ENCODE peak calls at places on chromosomes 3 and 15, in six cellular contexts. W is K562, X is GM12891, K is HepG2, E is GM12878, F is H1. I is an unnamed sample.
A peak's percentile ranks its signal among the peaks of the same experiment; 100 is the strongest.

GRCh38 chr15:52153900-52154895 is 37.0 kb downstream of the GNB5 start:
- DNase-seq in W (no peak), X (no peak), K (no peak), E (no peak), F (no peak), I (no peak)

GRCh38 chr3:69848113-69848512 is 108.8 kb downstream of the MITF start:
- DNase-seq in W (no peak), X (no peak), K (no peak), E (no peak), F (no peak), I (no peak)

GRCh38 chr3:52023860-52024764 is 28.4 kb upstream of the RPL29 start:
- DNase-seq in W (no peak), X (peak; percentile 59), K (no peak), E (peak; percentile 81), F (no peak), I (peak; percentile 62)

GRCh38 chr3:189588061-189588817 is 43.0 kb upstream of the TP63 start:
- DNase-seq in W (no peak), X (no peak), K (no peak), E (no peak), F (no peak), I (no peak)

GRCh38 chr3:43503067-43503728 is 118.6 kb downstream of the ANO10 start:
- DNase-seq in W (no peak), X (no peak), K (peak; percentile 15), E (no peak), F (no peak), I (no peak)

GRCh38 chr3:46846624-46847542 is 16.4 kb downstream of the MYL3 start:
- DNase-seq in W (no peak), X (no peak), K (no peak), E (no peak), F (no peak), I (no peak)

GRCh38 chr15:79640206-79640605 is 208.1 kb downstream of the MINAR1 start:
- DNase-seq in W (no peak), X (no peak), K (peak; percentile 7), E (no peak), F (no peak), I (no peak)

GRCh38 chr3:119148493-119149180 is 2.7 kb downstream of the TEX55 start:
- DNase-seq in W (no peak), X (no peak), K (no peak), E (no peak), F (no peak), I (no peak)

GRCh38 chr3:68211637-68212036 is 557.2 kb upstream of the SUCLG2 start:
- DNase-seq in W (no peak), X (no peak), K (no peak), E (no peak), F (no peak), I (no peak)

GRCh38 chr15:83436513-83437158 is 10.5 kb upstream of the SH3GL3 start:
- DNase-seq in W (peak; percentile 22), X (no peak), K (peak; percentile 7), E (no peak), F (peak; percentile 49), I (no peak)

GRCh38 chr15:100995471-100996430 is 76.6 kb downstream of the LRRK1 start:
- DNase-seq in W (no peak), X (no peak), K (no peak), E (no peak), F (no peak), I (no peak)

GRCh38 chr3:12532182-12532581 is 13.1 kb downstream of the MKRN2OS start:
- DNase-seq in W (no peak), X (no peak), K (no peak), E (no peak), F (no peak), I (no peak)

GRCh38 chr3:52052831-52053306 is 3.5 kb downstream of the DUSP7 start:
- DNase-seq in W (peak; percentile 50), X (no peak), K (peak; percentile 53), E (peak; percentile 36), F (peak; percentile 82), I (no peak)

GRCh38 chr3:157438371-157438735 is 1.7 kb downstream of the PTX3 start:
- DNase-seq in W (no peak), X (no peak), K (no peak), E (no peak), F (no peak), I (no peak)

GRCh38 chr15:62739507-62739906 is 303.0 kb upstream of the TPM1 start:
- DNase-seq in W (no peak), X (no peak), K (no peak), E (no peak), F (no peak), I (no peak)

GRCh38 chr3:72336821-72337479 is 511.3 kb downstream of the SHQ1 start:
- DNase-seq in W (peak; percentile 80), X (no peak), K (no peak), E (no peak), F (peak; percentile 70), I (no peak)

GRCh38 chr15:66848116-66848515 is 146.1 kb downstream of the SMAD6 start:
- DNase-seq in W (no peak), X (no peak), K (no peak), E (no peak), F (no peak), I (no peak)

GRCh38 chr15:52709172-52709979 is 30.2 kb upstream of the ATOSA start:
- DNase-seq in W (no peak), X (no peak), K (peak; percentile 51), E (no peak), F (peak; percentile 84), I (no peak)

GRCh38 chr3:37320276-37320675 is 145.9 kb upstream of the LRRFIP2 start:
- DNase-seq in W (no peak), X (no peak), K (no peak), E (no peak), F (no peak), I (peak; percentile 13)

GRCh38 chr3:30504939-30505338 is 101.5 kb upstream of the TGFBR2 start:
- DNase-seq in W (no peak), X (no peak), K (no peak), E (no peak), F (no peak), I (no peak)

GRCh38 chr3:114649331-114649730 is 355.5 kb downstream of the TIGIT start:
- DNase-seq in W (no peak), X (no peak), K (peak; percentile 69), E (no peak), F (no peak), I (no peak)

GRCh38 chr15:66369773-66370651 is 13.5 kb upstream of the TIPIN start:
- DNase-seq in W (peak; percentile 19), X (no peak), K (no peak), E (peak; percentile 68), F (no peak), I (no peak)

GRCh38 chr15:65512807-65513416 is 4.6 kb downstream of the DPP8 start:
- DNase-seq in W (no peak), X (no peak), K (no peak), E (no peak), F (no peak), I (no peak)

GRCh38 chr15:29143909-29144308 is 125.7 kb downstream of the NSMCE3 start:
- DNase-seq in W (no peak), X (no peak), K (no peak), E (no peak), F (no peak), I (no peak)

GRCh38 chr3:127646501-127647046 is 17.6 kb downstream of the PODXL2 start:
- DNase-seq in W (no peak), X (no peak), K (no peak), E (no peak), F (no peak), I (no peak)

GRCh38 chr15:44726568-44727461 is 9.5 kb upstream of the TRIM69 start:
- DNase-seq in W (peak; percentile 63), X (no peak), K (peak; percentile 76), E (peak; percentile 97), F (no peak), I (no peak)

GRCh38 chr3:194306771-194307640 is 44.1 kb downstream of the CPN2 start:
- DNase-seq in W (no peak), X (no peak), K (no peak), E (peak; percentile 81), F (no peak), I (no peak)

GRCh38 chr15:74389115-74390048 is 21.9 kb upstream of the CYP11A1 start:
- DNase-seq in W (peak; percentile 92), X (no peak), K (no peak), E (no peak), F (no peak), I (no peak)
- TF ChIP-seq POLR2A in W (no peak), X (no peak), K (no peak), E (no peak), F (no peak), I (no peak)

GRCh38 chr3:123773681-123774431 is 110.3 kb downstream of the MYLK start:
- DNase-seq in W (no peak), X (no peak), K (no peak), E (no peak), F (no peak), I (no peak)
- TF ChIP-seq POLR2AphosphoS5 in W (no peak), X (no peak), K (no peak), E (no peak), F (no peak), I (no peak)

GRCh38 chr3:58857423-58857822 is 190.8 kb upstream of the FAM3D start:
- DNase-seq in W (no peak), X (no peak), K (no peak), E (no peak), F (no peak), I (no peak)

GRCh38 chr3:58861551-58861950 is 188.3 kb downstream of the CFAP20DC start:
- DNase-seq in W (no peak), X (no peak), K (no peak), E (no peak), F (no peak), I (no peak)

DNA sequence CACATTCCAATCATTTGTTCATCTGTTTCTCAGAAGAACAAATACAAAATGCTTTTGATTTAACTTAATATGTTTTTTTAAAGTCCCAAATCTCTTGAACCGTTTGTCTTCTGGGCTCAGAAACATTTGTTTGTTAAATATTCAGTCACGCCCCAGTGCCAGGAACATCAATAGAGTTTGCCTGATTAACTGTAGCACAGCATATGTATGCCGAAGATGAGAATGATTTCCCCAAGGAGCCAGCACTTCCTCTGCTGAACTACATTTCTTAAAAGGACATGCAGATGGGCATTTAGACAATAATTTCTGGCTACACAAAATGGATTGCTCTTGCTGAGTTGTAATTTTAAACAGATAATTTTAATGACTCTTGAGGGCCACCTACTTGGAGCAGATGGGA is 191.6 kb upstream of the FAM3D start:
- DNase-seq in W (no peak), X (no peak), K (no peak), E (no peak), F (no peak), I (no peak)
- TF ChIP-seq TAF1 in W (no peak), X (no peak), K (no peak), E (no peak), F (no peak), I (no peak)

GRCh38 chr3:149579161-149579560 is 78.7 kb downstream of the WWTR1 start:
- DNase-seq in W (no peak), X (no peak), K (no peak), E (no peak), F (no peak), I (no peak)

GRCh38 chr3:149572796-149573414 is 84.9 kb downstream of the WWTR1 start:
- DNase-seq in W (no peak), X (no peak), K (no peak), E (no peak), F (no peak), I (no peak)

GRCh38 chr3:149576071-149576564 is 81.7 kb downstream of the WWTR1 start:
- DNase-seq in W (peak; percentile 20), X (no peak), K (peak; percentile 51), E (no peak), F (no peak), I (no peak)

GRCh38 chr3:149577801-149578200 is 80.0 kb downstream of the WWTR1 start:
- DNase-seq in W (no peak), X (no peak), K (no peak), E (no peak), F (no peak), I (no peak)

GRCh38 chr3:149575213-149575961 is 82.4 kb downstream of the WWTR1 start:
- DNase-seq in W (no peak), X (no peak), K (peak; percentile 57), E (no peak), F (no peak), I (no peak)
- TF ChIP-seq POLR2A in W (no peak), X (no peak), K (no peak), E (no peak), F (no peak), I (no peak)

I was measured in GM12892.